ENCODE peak calls at places on chromosomes 4 and X, in six cellular contexts. K is MM.1S, I is HCT116, M is PC-3, L is SK-N-SH, C is Karpas-422. B is an unnamed sample.
A peak's percentile ranks its signal among the peaks of the same experiment; 100 is the strongest.

GRCh38 chr4:183402771-183403170 is 41.7 kb upstream of the CDKN2AIP start:
- DNase-seq in C (no peak), L (no peak), K (no peak), I (no peak), M (peak; percentile 5), B (peak; percentile 45)

GRCh38 chrX:118199997-118200396 is 83.4 kb upstream of the KLHL13 start:
- DNase-seq in L (no peak), M (peak; percentile 33), I (no peak), K (no peak), C (no peak), B (no peak)

GRCh38 chr4:171162478-171162877 is 650.7 kb upstream of the GALNTL6 start:
- DNase-seq in M (no peak), L (no peak), K (no peak), C (no peak), I (no peak), B (no peak)

GRCh38 chr4:187209921-187210613 is 486.4 kb upstream of the FAT1 start:
- DNase-seq in K (no peak), M (peak; percentile 83), C (no peak), I (no peak), L (no peak), B (peak; percentile 78)

GRCh38 chr4:38831653-38832052 is 25.0 kb downstream of the TLR6 start:
- DNase-seq in K (no peak), C (no peak), L (no peak), M (no peak), I (no peak), B (no peak)

GRCh38 chrX:107102980-107103379 is 15.6 kb downstream of the RBM41 start:
- DNase-seq in I (no peak), L (no peak), C (no peak), M (peak; percentile 10), K (no peak), B (peak; percentile 14)

GRCh38 chr4:151792995-151793394 is 32.2 kb upstream of the GATB start:
- DNase-seq in C (no peak), K (no peak), M (no peak), I (no peak), L (no peak), B (no peak)

GRCh38 chrX:78886550-78886949 is 58.6 kb upstream of the P2RY10 start:
- DNase-seq in M (peak; percentile 48), I (no peak), C (peak; percentile 43), K (peak; percentile 31), L (peak; percentile 5), B (peak; percentile 43)

GRCh38 chrX:1435241-1435900 is 17.3 kb downstream of the ASMTL start:
- DNase-seq in C (no peak), L (no peak), M (no peak), I (no peak), K (no peak), B (no peak)

GRCh38 chr4:81771721-81772120 is 300.0 kb upstream of the RASGEF1B start:
- DNase-seq in C (no peak), K (no peak), L (no peak), M (no peak), I (no peak), B (no peak)

GRCh38 chrX:65196758-65197371 is 220.6 kb upstream of the ZC4H2 start:
- DNase-seq in C (no peak), K (no peak), L (no peak), M (peak; percentile 44), I (no peak), B (peak; percentile 18)

GRCh38 chr4:2353222-2354107 is 65.0 kb downstream of the ZFYVE28 start:
- DNase-seq in C (no peak), I (no peak), L (peak; percentile 66), K (no peak), M (no peak), B (no peak)

DNA sequence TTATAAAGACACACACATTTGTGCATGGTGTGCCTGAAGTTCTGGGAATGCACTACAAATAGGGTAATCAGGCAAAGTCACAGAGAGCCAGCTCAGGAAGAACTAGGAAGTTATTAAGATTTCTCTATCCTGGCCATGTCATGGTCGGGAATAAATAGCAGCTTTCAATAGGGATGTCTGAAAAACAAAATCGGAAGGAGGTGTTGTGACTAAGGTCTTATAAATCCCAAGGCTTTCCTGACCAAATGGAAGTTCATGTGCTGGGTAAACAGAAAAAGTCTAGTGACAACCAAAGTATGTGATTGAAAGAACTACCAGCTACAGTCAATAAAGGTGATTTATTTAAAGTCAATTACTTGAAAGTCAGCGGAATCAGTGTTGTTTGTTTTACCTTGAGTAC is 262.5 kb upstream of the HS3ST1 start:
- DNase-seq in L (no peak), M (peak; percentile 76), C (no peak), K (no peak), I (no peak), B (no peak)
- H3K9me2 ChIP-seq in L (no peaks in the 10 kb centered on the region), M (no peaks in the 10 kb centered on the region), C (no peaks in the 10 kb centered on the region), K (no peaks in the 10 kb centered on the region), I (no peaks in the 10 kb centered on the region), B (no peaks in the 10 kb centered on the region)

GRCh38 chr4:125550769-125551168 is 236.0 kb downstream of the FAT4 start:
- DNase-seq in C (no peak), M (no peak), K (no peak), L (no peak), I (no peak), B (no peak)

GRCh38 chr4:125541836-125542235 is 227.1 kb downstream of the FAT4 start:
- DNase-seq in C (no peak), K (no peak), L (no peak), M (no peak), I (no peak), B (no peak)

GRCh38 chr4:125547842-125548241 is 233.1 kb downstream of the FAT4 start:
- DNase-seq in I (no peak), K (no peak), C (no peak), L (no peak), M (no peak), B (peak; percentile 1)

GRCh38 chr4:125551451-125551850 is 236.7 kb downstream of the FAT4 start:
- DNase-seq in I (no peak), K (no peak), L (no peak), M (no peak), C (no peak), B (no peak)

GRCh38 chr4:125546272-125546671 is 231.5 kb downstream of the FAT4 start:
- DNase-seq in I (no peak), C (no peak), K (no peak), M (no peak), L (no peak), B (no peak)
- H3K9ac ChIP-seq in I (no peak overlapping the region), C (no peak overlapping the region), K (no peak overlapping the region), M (no peak overlapping the region), L (no peak overlapping the region), B (no peak overlapping the region)

GRCh38 chr4:25513814-25514213 is 136.8 kb downstream of the ANAPC4 start:
- DNase-seq in K (no peak), L (no peak), C (no peak), I (no peak), M (no peak), B (no peak)
- H3K9me2 ChIP-seq in K (no peaks in the 10 kb centered on the region), L (no peaks in the 10 kb centered on the region), C (no peaks in the 10 kb centered on the region), I (no peaks in the 10 kb centered on the region), M (no peaks in the 10 kb centered on the region), B (no peaks in the 10 kb centered on the region)

GRCh38 chrX:153966283-153966688 is 5.3 kb downstream of the HCFC1 start:
- DNase-seq in M (no peak), I (no peak), K (no peak), L (no peak), C (no peak), B (peak; percentile 46)

GRCh38 chrX:153968255-153968654 is 3.4 kb downstream of the HCFC1 start:
- DNase-seq in L (no peak), C (no peak), M (no peak), K (no peak), I (no peak), B (no peak)

GRCh38 chrX:153968754-153969124 is 2.9 kb downstream of the HCFC1 start:
- DNase-seq in K (peak; percentile 84), L (no peak), M (peak; percentile 10), C (peak; percentile 68), I (no peak), B (peak; percentile 53)

GRCh38 chrX:153967536-153968214 is 3.9 kb downstream of the HCFC1 start:
- DNase-seq in I (no peak), C (no peak), M (no peak), L (no peak), K (no peak), B (no peak)

GRCh38 chrX:153966841-153967535 is 4.6 kb downstream of the HCFC1 start:
- DNase-seq in L (no peak), I (no peak), K (no peak), M (no peak), C (no peak), B (peak; percentile 60)
- H3K9ac ChIP-seq in L (no peak overlapping the region), I (no peak overlapping the region), K (no peak overlapping the region), M (no peak overlapping the region), C (peak overlapping the region; percentile 97), B (peak overlapping the region; percentile 5)

GRCh38 chr4:93478805-93479204 is 349.7 kb upstream of the ATOH1 start:
- DNase-seq in L (no peak), K (no peak), I (no peak), M (peak; percentile 79), C (no peak), B (no peak)

GRCh38 chr4:93480452-93480851 is 348.1 kb upstream of the ATOH1 start:
- DNase-seq in C (no peak), M (peak; percentile 77), L (no peak), I (peak; percentile 15), K (no peak), B (no peak)

DNA sequence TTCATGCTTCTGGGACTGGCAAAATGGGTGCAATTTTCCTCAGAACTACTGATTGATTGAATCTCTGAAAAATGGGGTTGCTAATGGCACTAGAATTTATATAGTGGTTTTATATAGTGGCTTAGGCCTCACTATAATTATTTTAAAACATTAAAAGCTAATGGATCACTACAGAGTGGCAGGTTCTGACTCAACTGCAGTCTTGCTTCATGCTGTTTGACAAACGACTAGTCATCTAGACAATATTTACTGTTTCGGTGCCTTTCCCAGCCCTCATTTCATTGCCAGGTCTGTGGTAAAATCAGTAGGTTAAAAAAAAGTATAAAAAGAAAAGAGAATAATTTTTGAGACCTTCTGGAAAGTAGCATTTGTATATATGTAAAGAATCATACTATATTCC is 352.8 kb upstream of the ATOH1 start:
- DNase-seq in M (peak; percentile 72), K (no peak), L (no peak), I (no peak), C (no peak), B (no peak)
- H3K9me2 ChIP-seq in M (no peaks in the 10 kb centered on the region), K (no peaks in the 10 kb centered on the region), L (no peaks in the 10 kb centered on the region), I (no peaks in the 10 kb centered on the region), C (no peaks in the 10 kb centered on the region), B (no peaks in the 10 kb centered on the region)

GRCh38 chr4:86978709-86979108 is 43.9 kb downstream of the AFF1 start:
- DNase-seq in C (no peak), I (no peak), M (no peak), K (no peak), L (no peak), B (no peak)
- H3K9ac ChIP-seq in C (no peak overlapping the region), I (no peak overlapping the region), M (no peak overlapping the region), K (no peak overlapping the region), L (no peak overlapping the region), B (no peak overlapping the region)

GRCh38 chr4:87912164-87913004 is 63.1 kb upstream of the SPP1 start:
- DNase-seq in L (no peak), I (no peak), K (no peak), C (no peak), M (no peak), B (no peak)
- H3K9me2 ChIP-seq in L (no peaks in the 10 kb centered on the region), I (no peaks in the 10 kb centered on the region), K (no peaks in the 10 kb centered on the region), C (no peaks in the 10 kb centered on the region), M (no peaks in the 10 kb centered on the region), B (no peaks in the 10 kb centered on the region)

GRCh38 chr4:139774759-139775487 is 109.3 kb downstream of the MGST2 start:
- DNase-seq in I (no peak), K (no peak), M (peak; percentile 48), L (peak; percentile 30), C (no peak), B (no peak)
- H3K9ac ChIP-seq in I (no peak overlapping the region), K (no peak overlapping the region), M (no peak overlapping the region), L (no peak overlapping the region), C (no peak overlapping the region), B (no peak overlapping the region)